ENCODE peak calls at places on chromosomes 16 and 17, in seven cellular contexts. I is A549; A is breast epithelium; N is choroid plexus epithelial cell; Q is CD8-positive, alpha-beta T cell; L is ovary; P is tibial nerve. D is an unnamed sample.

GRCh38 chr16:4435668-4436067 is 10.0 kb downstream of the DNAJA3 start:
- DNase-seq in I (no peak), A (no peak), N (peak; percentile 59), Q (no peak), L (no peak), P (no peak), D (no peak)

GRCh38 chr17:83189673-83190385 is 110.4 kb downstream of the METRNL start:
- DNase-seq in I (no peak), A (peak; percentile 18), N (peak; percentile 93), Q (no peak), L (peak; percentile 84), P (peak; percentile 71), D (no peak)

GRCh38 chr16:11627822-11628457 is 40.3 kb upstream of the SNN start:
- DNase-seq in I (no peak), A (peak; percentile 92), N (peak; percentile 45), Q (no peak), L (no peak), P (peak; percentile 38), D (no peak)

GRCh38 chr17:50564916-50565315 is 4.4 kb downstream of the CACNA1G start:
- DNase-seq in I (peak; percentile 47), A (peak; percentile 56), N (peak; percentile 52), Q (no peak), L (peak; percentile 81), P (peak; percentile 50), D (no peak)

GRCh38 chr16:49639739-49640388 is 216.0 kb downstream of the ZNF423 start:
- DNase-seq in I (no peak), A (no peak), N (peak; percentile 82), Q (no peak), L (peak; percentile 91), P (no peak), D (no peak)

GRCh38 chr17:43403846-43404245 is 5.1 kb downstream of the ARL4D start:
- DNase-seq in I (no peak), A (no peak), N (no peak), Q (no peak), L (no peak), P (no peak), D (no peak)

GRCh38 chr17:17874478-17874877 is 37.7 kb upstream of the SREBF1 start:
- DNase-seq in I (peak; percentile 22), A (no peak), N (peak; percentile 28), Q (no peak), L (no peak), P (no peak), D (no peak)

GRCh38 chr17:79609616-79610150 is 1.2 kb downstream of the RBFOX3 start:
- DNase-seq in I (peak; percentile 39), A (no peak), N (no peak), Q (no peak), L (no peak), P (no peak), D (no peak)

GRCh38 chr17:42104264-42104663 is 6.0 kb upstream of the ZNF385C start:
- DNase-seq in I (no peak), A (no peak), N (no peak), Q (no peak), L (no peak), P (no peak), D (no peak)

GRCh38 chr17:43873091-43873490 is 26.1 kb downstream of the CD300LG start:
- DNase-seq in I (no peak), A (no peak), N (no peak), Q (no peak), L (no peak), P (no peak), D (no peak)

GRCh38 chr17:21548236-21548635 is 144.1 kb upstream of the KCNJ18 start:
- DNase-seq in I (no peak), A (no peak), N (no peak), Q (no peak), L (no peak), P (no peak), D (no peak)

GRCh38 chr17:34756670-34757021 is 177.3 kb downstream of the TMEM132E start:
- DNase-seq in I (no peak), A (no peak), N (no peak), Q (no peak), L (no peak), P (no peak), D (no peak)

GRCh38 chr17:40659909-40660308 is 5.1 kb downstream of the KRT222 start:
- DNase-seq in I (no peak), A (no peak), N (no peak), Q (no peak), L (no peak), P (no peak), D (no peak)

GRCh38 chr16:3642397-3643094 is 11.9 kb upstream of the DNASE1 start:
- DNase-seq in I (no peak), A (peak; percentile 47), N (peak; percentile 63), Q (no peak), L (no peak), P (no peak), D (no peak)

GRCh38 chr17:72683506-72684404 is 408.7 kb downstream of the SLC39A11 start:
- DNase-seq in I (peak; percentile 98), A (peak; percentile 41), N (peak; percentile 96), Q (no peak), L (no peak), P (no peak), D (no peak)

GRCh38 chr17:80348551-80349436 is 66.2 kb upstream of the ENDOV start:
- DNase-seq in I (no peak), A (no peak), N (peak; percentile 15), Q (no peak), L (no peak), P (no peak), D (no peak)

GRCh38 chr16:69386596-69386995 is 789 bp upstream of the TERF2 start:
- DNase-seq in I (no peak), A (peak; percentile 16), N (peak; percentile 67), Q (no peak), L (no peak), P (no peak), D (no peak)

GRCh38 chr17:57288034-57288752 is 31.9 kb downstream of the MSI2 start:
- DNase-seq in I (no peak), A (no peak), N (no peak), Q (no peak), L (peak; percentile 44), P (no peak), D (no peak)
- TF ChIP-seq CTCF in I (no peak), A (no peak), N (no peak), Q (no peak), L (no peak), P (no peak), D (no peak)

GRCh38 chr16:29947897-29948296 is 14.0 kb upstream of the TMEM219 start:
- DNase-seq in I (no peak), A (no peak), N (no peak), Q (no peak), L (no peak), P (no peak), D (no peak)

GRCh38 chr16:29940656-29941055 is 14.6 kb upstream of the KCTD13 start:
- DNase-seq in I (no peak), A (no peak), N (no peak), Q (no peak), L (no peak), P (no peak), D (no peak)

DNA sequence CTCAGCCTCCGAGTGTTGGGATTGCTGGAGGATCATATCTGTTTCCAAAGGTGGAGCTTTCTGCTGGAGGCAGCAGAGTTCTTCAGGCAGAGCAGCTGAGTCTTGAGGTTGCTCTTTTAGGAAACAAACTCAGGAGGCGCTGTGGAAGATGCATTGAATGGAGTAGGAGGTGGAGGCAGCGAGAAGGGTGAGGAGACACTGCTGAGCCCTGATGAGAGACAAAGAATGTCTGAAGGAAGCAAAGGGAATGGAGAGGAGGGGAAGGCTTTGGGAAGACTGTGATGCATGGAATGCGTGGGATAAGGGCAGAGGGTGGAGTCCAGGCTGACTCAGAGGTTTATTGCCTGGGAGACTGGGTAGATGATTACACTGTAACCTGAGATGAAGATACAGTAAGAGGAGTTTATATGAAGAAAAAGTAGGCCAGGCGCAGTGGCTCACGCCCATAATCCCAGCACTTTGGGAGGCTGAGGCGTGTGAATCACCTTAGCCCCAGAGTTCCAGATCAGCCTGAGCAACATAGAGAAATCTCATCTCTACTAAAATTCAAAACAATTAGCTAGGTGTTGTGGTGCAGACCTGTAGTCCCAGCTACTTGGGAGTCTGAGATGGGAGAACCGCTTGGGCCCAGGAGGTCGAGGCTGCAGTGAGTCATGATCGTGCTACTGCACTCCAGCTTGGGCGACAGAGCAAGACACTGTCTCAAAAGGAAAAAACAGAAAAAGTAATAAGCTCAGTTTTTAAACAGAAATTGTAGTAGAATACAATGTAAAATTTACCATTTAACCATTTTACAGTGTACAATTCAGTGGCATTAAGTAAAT is 17.8 kb upstream of the TMEM219 start:
- DNase-seq in I (peak; percentile 99), A (no peak), N (peak; percentile 96), Q (no peak), L (peak; percentile 56), P (no peak), D (no peak)
- TF ChIP-seq CTCF in I (peak; percentile 64), A (no peak), N (peak; percentile 64), Q (no peak), L (no peak), P (no peak), D (peak; percentile 27)

DNA sequence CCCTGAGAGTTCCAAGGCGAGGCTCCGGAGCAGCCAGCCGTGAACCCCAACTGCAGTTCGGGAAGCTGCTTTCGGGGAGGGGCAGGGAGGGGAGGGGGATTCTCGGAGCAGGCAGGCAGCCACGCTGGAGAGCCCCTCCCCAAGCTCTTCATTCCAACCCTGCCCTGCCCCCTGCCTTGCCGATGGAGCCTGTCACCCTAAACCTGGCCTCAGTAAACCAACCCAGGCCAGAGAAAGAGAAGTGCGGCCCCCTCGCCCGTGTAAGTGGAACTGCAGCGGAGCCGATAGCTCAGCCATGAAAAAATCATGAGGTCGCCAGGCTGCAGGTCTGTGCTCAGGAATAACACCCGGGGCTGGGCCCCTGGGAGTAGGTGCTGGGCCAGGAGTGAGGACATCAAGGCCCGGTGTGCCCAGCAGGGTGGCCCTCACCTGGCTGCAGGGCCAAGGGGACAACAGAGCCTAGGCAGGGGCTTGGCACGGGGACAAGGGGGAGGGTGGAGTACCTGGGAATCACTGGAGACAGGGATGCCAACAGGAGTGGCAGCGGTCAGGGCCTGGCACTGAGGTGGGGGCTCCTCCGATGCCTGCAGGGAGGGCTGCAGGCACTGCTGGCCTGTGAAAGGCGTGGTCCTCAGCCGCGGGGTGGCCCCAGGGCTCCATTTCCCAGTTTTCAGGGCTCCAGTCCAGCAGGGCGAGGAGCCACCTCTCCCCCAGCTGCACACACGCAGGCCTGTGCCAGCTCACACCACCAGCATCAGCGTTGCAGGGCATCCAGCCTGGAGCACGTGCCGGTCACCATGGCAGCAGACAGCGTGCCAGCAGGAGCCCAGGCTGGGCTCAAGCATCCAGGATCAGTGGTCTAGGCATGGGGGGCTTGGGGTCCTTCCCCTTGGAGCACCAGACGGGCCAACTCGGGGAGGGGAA is 4.8 kb upstream of the FSCN2 start:
- DNase-seq in I (no peak), A (no peak), N (peak; percentile 69), Q (no peak), L (no peak), P (no peak), D (peak; percentile 44)
- TF ChIP-seq CTCF in I (no peak), A (no peak), N (peak; percentile 64), Q (no peak), L (no peak), P (no peak), D (peak; percentile 58)

DNA sequence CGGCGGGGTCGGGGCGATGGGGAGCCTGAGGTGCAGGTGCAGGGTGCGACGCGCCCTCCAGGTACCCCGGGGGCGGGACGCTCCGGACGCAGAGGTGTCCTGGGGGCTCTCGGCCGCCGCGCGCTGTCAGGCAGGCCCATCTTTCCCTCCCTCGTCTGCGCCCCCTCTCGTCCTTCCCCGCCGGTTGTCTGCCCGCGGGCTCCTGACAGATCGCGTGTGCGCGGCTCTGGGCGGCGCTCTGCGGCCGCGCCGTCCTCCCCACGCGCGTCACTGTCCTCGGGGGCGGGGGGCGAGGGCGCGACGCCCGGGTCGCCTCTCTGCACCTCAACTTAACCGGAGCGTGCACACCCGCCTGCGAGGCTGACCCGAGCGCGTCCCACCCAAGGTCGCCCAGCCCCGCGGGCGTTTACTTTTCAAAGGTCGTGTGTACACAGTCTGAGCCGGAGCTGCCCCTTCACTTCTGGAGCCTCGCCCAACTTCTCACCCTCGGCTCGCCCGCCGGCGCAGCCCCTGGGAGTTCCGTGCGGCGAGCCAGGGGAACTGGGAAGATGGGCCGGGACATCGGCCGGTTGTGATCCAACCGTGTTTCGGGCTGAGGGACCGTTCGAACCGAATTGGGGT is 512 bp downstream of the AKAP1 start:
- DNase-seq in I (peak; percentile 61), A (no peak), N (peak; percentile 44), Q (peak; percentile 56), L (peak; percentile 57), P (peak; percentile 15), D (peak; percentile 50)
- TF ChIP-seq CTCF in I (peak; percentile 27), A (no peak), N (peak; percentile 28), Q (peak; percentile 30), L (peak; percentile 6), P (no peak), D (peak; percentile 6)